ENCODE peak calls at places on chromosome 18, in eight cellular contexts. S is HCT116, L is HL-60, G is H1, Z is HepG2, J is prostate gland, T is K562, C is stomach. P is an unnamed sample.

GRCh38 chr18:77054288-77054605 is 78.3 kb downstream of the MBP start:
- DNase-seq in Z (no peak), G (no peak), S (no peak), T (no peak), J (no peak), C (no peak), L (peak), P (no peak)

GRCh38 chr18:54975598-54975997 is 16.3 kb upstream of the CCDC68 start:
- DNase-seq in L (no peak), J (no peak), S (no peak), G (no peak), Z (no peak), C (no peak), T (no peak), P (no peak)

GRCh38 chr18:76354348-76354747 is 140.7 kb downstream of the ZNF516 start:
- DNase-seq in L (no peak), T (no peak), Z (no peak), J (no peak), C (no peak), G (no peak), S (no peak), P (peak)

GRCh38 chr18:25175558-25175957 is 176.4 kb downstream of the ZNF521 start:
- DNase-seq in J (no peak), S (no peak), L (no peak), G (no peak), C (no peak), Z (no peak), T (no peak), P (no peak)

GRCh38 chr18:911025-911424 is 6.4 kb downstream of the ADCYAP1 start:
- DNase-seq in L (no peak), J (no peak), G (no peak), C (no peak), T (no peak), S (no peak), Z (no peak), P (no peak)

GRCh38 chr18:8765692-8766463 is 60.5 kb downstream of the MTCL1 start:
- DNase-seq in S (peak), T (no peak), C (no peak), Z (no peak), G (no peak), J (no peak), L (no peak), P (no peak)

GRCh38 chr18:75531212-75531850 is 103.8 kb upstream of the SMIM21 start:
- DNase-seq in Z (no peak), J (no peak), G (no peak), S (no peak), C (no peak), T (no peak), L (no peak), P (no peak)

GRCh38 chr18:36298113-36298701 is 694 bp downstream of the FHOD3 start:
- DNase-seq in L (no peak), G (no peak), J (no peak), T (peak), Z (no peak), S (no peak), C (no peak), P (no peak)

GRCh38 chr18:77560334-77560970 is 310.8 kb downstream of the GALR1 start:
- DNase-seq in C (no peak), L (no peak), T (no peak), G (no peak), J (no peak), S (no peak), Z (no peak), P (no peak)

GRCh38 chr18:51624311-51624710 is 426.8 kb upstream of the MEX3C start:
- DNase-seq in T (no peak), L (no peak), S (no peak), Z (no peak), G (no peak), J (no peak), C (no peak), P (no peak)

GRCh38 chr18:79379931-79380815 is 15.6 kb upstream of the NFATC1 start:
- DNase-seq in S (no peak), C (no peak), G (no peak), T (no peak), L (no peak), J (no peak), Z (no peak), P (peak)

GRCh38 chr18:62106271-62106670 is 80.6 kb downstream of the PIGN start:
- DNase-seq in Z (no peak), L (no peak), T (no peak), G (no peak), S (no peak), J (no peak), C (no peak), P (no peak)

GRCh38 chr18:35770360-35770759 is 188.8 kb downstream of the GALNT1 start:
- DNase-seq in C (no peak), L (peak), Z (no peak), G (no peak), S (no peak), J (no peak), T (no peak), P (no peak)

GRCh38 chr18:48024009-48024512 is 93.6 kb upstream of the SMAD2 start:
- DNase-seq in Z (no peak), L (no peak), C (peak), J (no peak), S (no peak), T (no peak), G (no peak), P (peak)

GRCh38 chr18:63979409-63979908 is 9.6 kb downstream of the SERPINB8 start:
- DNase-seq in C (peak), Z (peak), S (peak), G (no peak), L (peak), J (peak), T (peak), P (peak)

GRCh38 chr18:67771271-67771670 is 254.8 kb upstream of the DSEL start:
- DNase-seq in J (no peak), G (no peak), Z (no peak), S (no peak), L (no peak), T (no peak), C (no peak), P (no peak)

GRCh38 chr18:31497711-31498449 is at the start of gene DSG2:
- DNase-seq in Z (peak), S (no peak), C (peak), G (peak), J (peak), T (peak), L (no peak), P (peak)

GRCh38 chr18:240175-240574 is 27.7 kb downstream of the THOC1 start:
- DNase-seq in S (no peak), J (no peak), T (no peak), L (no peak), C (no peak), G (no peak), Z (no peak), P (no peak)

GRCh38 chr18:38077219-38077618 is 511.6 kb upstream of the CELF4 start:
- DNase-seq in S (no peak), C (no peak), Z (no peak), T (no peak), J (no peak), G (no peak), L (no peak), P (no peak)

GRCh38 chr18:45386256-45386655 is 229.0 kb upstream of the SLC14A2 start:
- DNase-seq in C (no peak), J (no peak), T (peak), S (no peak), G (peak), L (no peak), Z (peak), P (no peak)
- TF ChIP-seq CTCF in C (no peak), J (no peak), T (peak), S (peak), G (peak), L (peak), Z (peak), P (no peak)

GRCh38 chr18:30094556-30094955 is 948.0 kb downstream of the DSC3 start:
- DNase-seq in Z (no peak), C (no peak), L (no peak), G (no peak), J (no peak), T (no peak), S (no peak), P (no peak)
- H3K27ac ChIP-seq in Z (no peak), C (no peak), L (no peak), G (no peak), J (no peak), T (no peak), S (no peak), P (no peak)

GRCh38 chr18:59159986-59160385 is 20.3 kb downstream of the SEC11C start:
- DNase-seq in L (no peak), S (no peak), T (no peak), G (no peak), Z (no peak), C (no peak), J (no peak), P (no peak)

GRCh38 chr18:59150236-59150635 is 10.6 kb downstream of the SEC11C start:
- DNase-seq in L (no peak), S (no peak), G (no peak), J (no peak), C (no peak), T (no peak), Z (no peak), P (no peak)

GRCh38 chr18:59156316-59156715 is 16.6 kb downstream of the SEC11C start:
- DNase-seq in Z (no peak), L (no peak), J (no peak), S (no peak), C (no peak), T (no peak), G (no peak), P (no peak)

GRCh38 chr18:59149416-59149815 is 9.7 kb downstream of the SEC11C start:
- DNase-seq in G (no peak), C (no peak), S (no peak), T (no peak), Z (no peak), L (no peak), J (no peak), P (no peak)

GRCh38 chr18:59155140-59155539 is 15.5 kb downstream of the SEC11C start:
- DNase-seq in Z (no peak), J (no peak), C (no peak), G (no peak), T (no peak), L (no peak), S (no peak), P (no peak)
- TF ChIP-seq POLR2AphosphoS5 in Z (no peak), J (no peak), C (no peak), G (no peak), T (no peak), L (no peak), S (no peak), P (no peak)

DNA sequence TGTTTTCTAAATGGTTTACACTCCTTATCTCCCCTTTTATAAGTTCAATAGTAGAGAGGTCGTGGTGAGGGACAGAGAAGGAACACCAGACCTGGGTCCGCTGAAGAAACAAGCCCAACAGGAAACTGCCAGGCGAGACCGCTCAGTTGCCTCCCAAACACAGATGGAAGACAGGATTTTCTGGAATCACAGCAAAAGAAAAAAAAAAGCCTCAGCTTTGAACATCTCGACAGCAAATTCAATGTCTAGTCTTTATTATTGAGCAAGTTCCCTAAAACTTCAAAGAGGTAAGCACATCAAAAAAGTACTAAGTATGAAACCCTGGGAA is 33.5 kb upstream of the GNAL start:
- DNase-seq in J (no peak), T (no peak), S (no peak), G (no peak), Z (no peak), L (no peak), C (no peak), P (no peak)
- TF ChIP-seq CTCF in J (no peak), T (no peak), S (no peak), G (no peak), Z (no peak), L (no peak), C (no peak), P (no peak)

GRCh38 chr18:5416112-5416511 is 120.6 kb upstream of the ZBTB14 start:
- DNase-seq in C (no peak), J (no peak), G (no peak), S (no peak), L (no peak), Z (no peak), T (no peak), P (no peak)

GRCh38 chr18:5414546-5414945 is 119.0 kb upstream of the ZBTB14 start:
- DNase-seq in J (no peak), S (no peak), T (no peak), G (peak), Z (no peak), C (no peak), L (no peak), P (no peak)

GRCh38 chr18:5413447-5413846 is 117.9 kb upstream of the ZBTB14 start:
- DNase-seq in Z (no peak), G (no peak), J (no peak), L (no peak), S (no peak), T (no peak), C (no peak), P (no peak)

GRCh38 chr18:5415665-5416064 is 120.1 kb upstream of the ZBTB14 start:
- DNase-seq in G (no peak), T (no peak), L (no peak), C (no peak), S (no peak), J (no peak), Z (no peak), P (no peak)

DNA sequence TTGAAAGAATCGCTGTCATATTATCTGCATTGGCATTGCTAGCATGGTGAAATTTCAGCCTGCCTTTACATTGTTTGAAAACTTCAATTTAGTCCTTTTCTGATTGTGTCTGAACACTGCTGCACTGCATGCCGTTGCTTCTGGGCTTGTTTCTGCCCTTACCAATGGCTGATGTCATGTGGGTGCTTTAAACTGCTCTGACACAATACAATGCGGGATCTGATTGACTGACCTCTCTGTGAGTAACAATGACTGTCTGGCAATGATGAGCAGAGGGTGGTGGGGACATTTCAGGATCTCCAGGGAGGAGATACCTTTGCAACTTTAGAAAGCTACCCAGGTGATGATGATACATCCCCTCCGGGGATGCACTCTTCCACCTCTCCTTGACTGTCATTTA is 119.5 kb upstream of the ZBTB14 start:
- DNase-seq in Z (no peak), S (no peak), C (no peak), T (no peak), L (no peak), J (no peak), G (no peak), P (no peak)
- H3K27ac ChIP-seq in Z (no peak), S (no peak), C (no peak), T (no peak), L (no peak), J (no peak), G (no peak), P (no peak)

GRCh38 chr18:70520867-70521266 is 232.0 kb downstream of the SOCS6 start:
- DNase-seq in L (no peak), T (no peak), Z (no peak), C (no peak), G (no peak), S (no peak), J (no peak), P (no peak)
- TF ChIP-seq POLR2AphosphoS5 in L (no peak), T (no peak), Z (no peak), C (no peak), G (no peak), S (no peak), J (no peak), P (no peak)

GRCh38 chr18:49335677-49336076 is 124.8 kb downstream of the DYM start:
- DNase-seq in C (no peak), T (no peak), Z (peak), S (no peak), L (no peak), G (no peak), J (no peak), P (no peak)
- TF ChIP-seq CTCF in C (no peak), T (peak), Z (peak), S (peak), L (no peak), G (peak), J (no peak), P (no peak)

GRCh38 chr18:56124186-56124585 is 514.2 kb downstream of the TXNL1 start:
- DNase-seq in L (no peak), Z (no peak), C (no peak), S (no peak), T (no peak), J (no peak), G (no peak), P (no peak)
- H3K27ac ChIP-seq in L (no peak), Z (no peak), C (no peak), S (no peak), T (no peak), J (no peak), G (no peak), P (no peak)

GRCh38 chr18:13216092-13216582 is 2.4 kb upstream of the LDLRAD4 start:
- DNase-seq in S (peak), L (peak), G (peak), T (no peak), J (peak), Z (peak), C (peak), P (peak)
- TF ChIP-seq POLR2AphosphoS5 in S (no peak), L (no peak), G (no peak), T (no peak), J (peak), Z (no peak), C (no peak), P (no peak)

GRCh38 chr18:58080516-58080915 is 36.5 kb downstream of the NEDD4L start:
- DNase-seq in S (no peak), G (no peak), L (no peak), J (no peak), T (no peak), C (no peak), Z (no peak), P (no peak)
- TF ChIP-seq CTCF in S (no peak), G (no peak), L (no peak), J (no peak), T (no peak), C (no peak), Z (no peak), P (no peak)

P was measured in sigmoid colon.